ENCODE peak calls at places on chromosomes 16 and 17, in five cellular contexts. S is fibroblast of pulmonary artery, P is pancreas, M is heart left ventricle, Q is tibial artery. K is an unnamed sample.

GRCh38 chr16:1108299-1109252 is 12.5 kb upstream of the C1QTNF8 start:
- DNase-seq in S (peak), P (peak), M (no peak), Q (peak), K (no peak)

GRCh38 chr17:78884148-78884870 is 18.7 kb downstream of the CEP295NL start:
- DNase-seq in S (peak), P (no peak), M (no peak), Q (peak), K (no peak)

GRCh38 chr17:35256629-35257028 is 13.8 kb downstream of the SLFN5 start:
- DNase-seq in S (no peak), P (no peak), M (no peak), Q (no peak), K (no peak)

GRCh38 chr17:27906238-27906603 is 13.1 kb upstream of the LYRM9 start:
- DNase-seq in S (no peak), P (no peak), M (no peak), Q (no peak), K (no peak)

GRCh38 chr17:81615401-81615930 is 21.4 kb downstream of the NPLOC4 start:
- DNase-seq in S (no peak), P (peak), M (no peak), Q (no peak), K (no peak)

GRCh38 chr17:65074778-65075250 is 18.3 kb upstream of the GNA13 start:
- DNase-seq in S (peak), P (peak), M (peak), Q (no peak), K (peak)

GRCh38 chr16:4015275-4015990 is 100.8 kb downstream of the ADCY9 start:
- DNase-seq in S (no peak), P (no peak), M (no peak), Q (no peak), K (no peak)

GRCh38 chr16:53156516-53156915 is 101.7 kb downstream of the CHD9 start:
- DNase-seq in S (no peak), P (no peak), M (no peak), Q (no peak), K (no peak)

GRCh38 chr17:7294614-7295153 is at the start of gene YBX2:
- DNase-seq in S (no peak), P (peak), M (peak), Q (no peak), K (no peak)

GRCh38 chr16:4115209-4115940 is 867 bp downstream of the ADCY9 start:
- DNase-seq in S (peak), P (peak), M (peak), Q (peak), K (peak)

GRCh38 chr16:81745704-81746558 is 33.2 kb upstream of the PLCG2 start:
- DNase-seq in S (peak), P (peak), M (peak), Q (peak), K (peak)

K was measured in Right ventricle myocardium inferior.